ENCODE peak calls at places on chromosomes 2 and 18, in four cellular contexts. One of them, this sample, is unnamed.
A peak's percentile ranks its signal among the peaks of the same experiment; 100 is the strongest.

GRCh38 chr2:59303272-59303671 is 1062.1 kb upstream of the FANCL start:
- DNase-seq in suprapubic skin: no peak
- DNase-seq in transverse colon: no peak
- DNase-seq in right lobe of liver: no peak
- DNase-seq in this sample: no peak

GRCh38 chr2:3793233-3793632 is 89.9 kb downstream of the DCDC2C start:
- DNase-seq in right lobe of liver: no peak
- DNase-seq in transverse colon: no peak
- DNase-seq in suprapubic skin: no peak
- DNase-seq in this sample: no peak

GRCh38 chr2:11688222-11689069 is 18.5 kb upstream of the NTSR2 start:
- DNase-seq in transverse colon: peak; percentile 86
- DNase-seq in right lobe of liver: peak; percentile 76
- DNase-seq in suprapubic skin: peak; percentile 89
- DNase-seq in this sample: peak; percentile 83

GRCh38 chr2:238872628-238873400 is 24.9 kb downstream of the TWIST2 start:
- DNase-seq in transverse colon: no peak
- DNase-seq in right lobe of liver: no peak
- DNase-seq in suprapubic skin: peak; percentile 59
- DNase-seq in this sample: no peak

GRCh38 chr2:6423944-6424343 is 441.8 kb downstream of the CMPK2 start:
- DNase-seq in suprapubic skin: no peak
- DNase-seq in transverse colon: no peak
- DNase-seq in right lobe of liver: no peak
- DNase-seq in this sample: no peak

GRCh38 chr2:177489719-177490301 is 97.2 kb downstream of the AGPS start:
- DNase-seq in right lobe of liver: no peak
- DNase-seq in suprapubic skin: no peak
- DNase-seq in transverse colon: no peak
- DNase-seq in this sample: no peak

GRCh38 chr2:117631546-117631945 is 182.9 kb upstream of the DDX18 start:
- DNase-seq in transverse colon: no peak
- DNase-seq in right lobe of liver: no peak
- DNase-seq in suprapubic skin: no peak
- DNase-seq in this sample: no peak

GRCh38 chr2:121634354-121635307 is 14.6 kb downstream of the CLASP1 start:
- DNase-seq in transverse colon: no peak
- DNase-seq in right lobe of liver: no peak
- DNase-seq in suprapubic skin: no peak
- DNase-seq in this sample: no peak

GRCh38 chr2:95352291-95353054 is 50.0 kb upstream of the FAHD2A start:
- DNase-seq in suprapubic skin: no peak
- DNase-seq in right lobe of liver: no peak
- DNase-seq in transverse colon: no peak
- DNase-seq in this sample: no peak

GRCh38 chr2:235588750-235589149 is 94.9 kb downstream of the AGAP1 start:
- DNase-seq in suprapubic skin: no peak
- DNase-seq in transverse colon: no peak
- DNase-seq in right lobe of liver: no peak
- DNase-seq in this sample: no peak

GRCh38 chr2:86788881-86789686 is 1.6 kb downstream of the CD8A start:
- DNase-seq in transverse colon: no peak
- DNase-seq in right lobe of liver: no peak
- DNase-seq in suprapubic skin: peak; percentile 64
- DNase-seq in this sample: no peak

GRCh38 chr2:118539290-118539689 is 308.2 kb downstream of the EN1 start:
- DNase-seq in transverse colon: no peak
- DNase-seq in suprapubic skin: no peak
- DNase-seq in right lobe of liver: no peak
- DNase-seq in this sample: no peak

GRCh38 chr18:75422341-75422910 is 5.1 kb downstream of the SMIM21 start:
- DNase-seq in suprapubic skin: no peak
- DNase-seq in transverse colon: no peak
- DNase-seq in right lobe of liver: no peak
- DNase-seq in this sample: no peak

GRCh38 chr2:85053802-85054201 is 79.4 kb upstream of the TCF7L1 start:
- DNase-seq in transverse colon: peak; percentile 79
- DNase-seq in suprapubic skin: no peak
- DNase-seq in right lobe of liver: no peak
- DNase-seq in this sample: peak; percentile 29

GRCh38 chr2:54603357-54603756 is 120.1 kb upstream of the EML6 start:
- DNase-seq in right lobe of liver: no peak
- DNase-seq in transverse colon: no peak
- DNase-seq in suprapubic skin: no peak
- DNase-seq in this sample: no peak

GRCh38 chr2:42319265-42319664 is 41.8 kb downstream of the COX7A2L start:
- DNase-seq in suprapubic skin: no peak
- DNase-seq in transverse colon: no peak
- DNase-seq in right lobe of liver: no peak
- DNase-seq in this sample: no peak

GRCh38 chr2:70656421-70657010 is 102.9 kb upstream of the TGFA start:
- DNase-seq in right lobe of liver: no peak
- DNase-seq in transverse colon: no peak
- DNase-seq in suprapubic skin: no peak
- DNase-seq in this sample: no peak

GRCh38 chr2:72043985-72044384 is 103.7 kb downstream of the CYP26B1 start:
- DNase-seq in right lobe of liver: no peak
- DNase-seq in transverse colon: no peak
- DNase-seq in suprapubic skin: no peak
- DNase-seq in this sample: no peak

GRCh38 chr2:240166761-240167587 is 26.5 kb upstream of the OTOS start:
- DNase-seq in suprapubic skin: no peak
- DNase-seq in transverse colon: no peak
- DNase-seq in right lobe of liver: peak; percentile 29
- DNase-seq in this sample: no peak

GRCh38 chr2:121707920-121708361 is 28.7 kb downstream of the NIFK start:
- DNase-seq in transverse colon: peak; percentile 66
- DNase-seq in suprapubic skin: no peak
- DNase-seq in right lobe of liver: peak; percentile 37
- DNase-seq in this sample: peak; percentile 71

GRCh38 chr18:24378598-24378997 is 19.0 kb downstream of the OSBPL1A start:
- DNase-seq in right lobe of liver: no peak
- DNase-seq in transverse colon: no peak
- DNase-seq in suprapubic skin: no peak
- DNase-seq in this sample: no peak

GRCh38 chr2:84830095-84830494 is 50.8 kb downstream of the TRABD2A start:
- DNase-seq in right lobe of liver: peak; percentile 70
- DNase-seq in suprapubic skin: peak; percentile 68
- DNase-seq in transverse colon: peak; percentile 25
- DNase-seq in this sample: no peak

GRCh38 chr2:190469770-190470169 is 61.6 kb downstream of the MFSD6 start:
- DNase-seq in transverse colon: peak; percentile 53
- DNase-seq in suprapubic skin: no peak
- DNase-seq in right lobe of liver: no peak
- DNase-seq in this sample: no peak

GRCh38 chr18:28459587-28459986 is 282.7 kb upstream of the CDH2 start:
- DNase-seq in transverse colon: no peak
- DNase-seq in suprapubic skin: no peak
- DNase-seq in right lobe of liver: no peak
- DNase-seq in this sample: no peak

GRCh38 chr2:85428343-85428881 is 9.9 kb downstream of the SH2D6 start:
- DNase-seq in transverse colon: no peak
- DNase-seq in right lobe of liver: no peak
- DNase-seq in suprapubic skin: no peak
- DNase-seq in this sample: no peak

GRCh38 chr2:216519154-216519762 is 20.6 kb downstream of the RPL37A start:
- DNase-seq in transverse colon: peak; percentile 72
- DNase-seq in suprapubic skin: no peak
- DNase-seq in right lobe of liver: no peak
- DNase-seq in this sample: no peak

GRCh38 chr18:23259701-23260661 is 124.7 kb downstream of the CABLES1 start:
- DNase-seq in transverse colon: peak; percentile 68
- DNase-seq in right lobe of liver: peak; percentile 80
- DNase-seq in suprapubic skin: peak; percentile 89
- DNase-seq in this sample: peak; percentile 87

GRCh38 chr18:31500161-31500688 is 2.2 kb downstream of the DSG2 start:
- DNase-seq in transverse colon: peak; percentile 42
- DNase-seq in right lobe of liver: no peak
- DNase-seq in suprapubic skin: no peak
- DNase-seq in this sample: no peak

GRCh38 chr18:31499157-31499524 is 1.2 kb downstream of the DSG2 start:
- DNase-seq in transverse colon: no peak
- DNase-seq in suprapubic skin: no peak
- DNase-seq in right lobe of liver: no peak
- DNase-seq in this sample: no peak

GRCh38 chr18:31497404-31497710 is 620 bp upstream of the DSG2 start:
- DNase-seq in transverse colon: peak; percentile 47
- DNase-seq in right lobe of liver: peak; percentile 61
- DNase-seq in suprapubic skin: no peak
- DNase-seq in this sample: no peak

GRCh38 chr18:31497711-31498449 is at the start of gene DSG2:
- DNase-seq in transverse colon: peak; percentile 92
- DNase-seq in suprapubic skin: peak; percentile 75
- DNase-seq in right lobe of liver: peak; percentile 90
- DNase-seq in this sample: peak; percentile 82

GRCh38 chr18:31498450-31499156 is 626 bp downstream of the DSG2 start:
- DNase-seq in transverse colon: peak; percentile 52
- DNase-seq in suprapubic skin: peak; percentile 70
- DNase-seq in right lobe of liver: no peak
- DNase-seq in this sample: no peak
- H3K27ac ChIP-seq in transverse colon: peak overlapping the region; percentile 88
- H3K27ac ChIP-seq in suprapubic skin: peak overlapping the region; percentile 88
- H3K27ac ChIP-seq in right lobe of liver: peak overlapping the region; percentile 71
- H3K27ac ChIP-seq in this sample: peak overlapping the region; percentile 78

GRCh38 chr2:27051902-27052645 is 606 bp downstream of the AGBL5 start:
- DNase-seq in transverse colon: peak; percentile 43
- DNase-seq in suprapubic skin: peak; percentile 87
- DNase-seq in right lobe of liver: peak; percentile 70
- DNase-seq in this sample: no peak
- TF ChIP-seq POLR2A in transverse colon: no peak
- TF ChIP-seq POLR2A in suprapubic skin: no peak
- TF ChIP-seq POLR2A in right lobe of liver: no peak
- TF ChIP-seq POLR2A in this sample: no peak

GRCh38 chr2:1739322-1739957 is 4.9 kb downstream of the PXDN start:
- DNase-seq in right lobe of liver: no peak
- DNase-seq in transverse colon: no peak
- DNase-seq in suprapubic skin: no peak
- DNase-seq in this sample: no peak
- H3K27ac ChIP-seq in right lobe of liver: no peak overlapping the region
- H3K27ac ChIP-seq in transverse colon: peak overlapping the region; percentile 96
- H3K27ac ChIP-seq in suprapubic skin: peak overlapping the region; percentile 19
- H3K27ac ChIP-seq in this sample: peak overlapping the region; percentile 47

DNA sequence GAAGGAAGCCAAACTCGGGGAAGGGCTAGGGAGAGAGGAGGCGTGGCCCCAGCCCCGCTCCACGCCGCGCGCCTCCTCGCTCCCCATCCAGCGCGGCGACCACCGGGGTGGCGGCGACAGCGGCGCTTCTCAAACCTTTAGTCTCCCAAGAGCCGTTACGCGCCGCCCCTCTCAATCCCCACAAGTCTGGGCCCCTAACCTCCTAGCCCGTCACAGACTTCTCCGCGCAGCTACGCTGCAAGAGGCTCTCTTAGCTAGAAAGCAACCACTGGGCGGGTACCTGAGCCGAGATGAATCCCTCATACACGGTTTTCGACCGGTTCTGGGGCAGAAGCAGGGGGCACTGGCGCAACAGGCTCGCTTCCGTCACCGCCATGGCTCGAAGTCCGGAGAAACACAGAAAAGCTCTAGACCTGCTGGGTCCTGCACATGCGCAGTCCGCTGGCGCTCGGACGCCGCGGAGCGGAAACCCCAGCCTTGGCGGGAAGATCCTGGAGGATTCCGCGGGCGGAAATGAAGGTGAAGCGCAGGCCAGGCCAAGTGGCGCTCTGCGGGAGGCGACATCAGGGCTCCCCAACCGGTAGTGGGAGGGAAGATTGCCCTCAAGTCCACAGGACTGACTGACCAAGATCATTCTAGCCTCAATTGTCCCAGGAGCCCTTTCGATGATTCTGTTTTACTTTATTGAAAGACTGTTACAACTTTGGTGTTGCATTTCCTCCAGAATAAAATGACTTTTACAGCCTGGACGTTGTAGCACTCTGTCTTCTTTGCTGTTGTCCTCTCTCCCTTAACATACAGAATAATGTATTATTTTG is at the start of gene FANCL:
- DNase-seq in transverse colon: peak; percentile 93
- DNase-seq in suprapubic skin: peak; percentile 88
- DNase-seq in right lobe of liver: peak; percentile 94
- DNase-seq in this sample: peak; percentile 97
- TF ChIP-seq POLR2A in transverse colon: peak; percentile 58
- TF ChIP-seq POLR2A in suprapubic skin: no peak
- TF ChIP-seq POLR2A in right lobe of liver: peak; percentile 77
- TF ChIP-seq POLR2A in this sample: no peak